ENCODE peak calls at places on chromosomes 6 and 20, in four cellular contexts. One of them, this sample, is unnamed.

GRCh38 chr6:7674291-7674690 is 51.6 kb upstream of the BMP6 start:
- DNase-seq in thoracic aorta: no peak
- DNase-seq in RWPE1: no peak
- DNase-seq in neural progenitor cell: no peak
- DNase-seq in this sample: no peak

GRCh38 chr20:32240220-32240619 is 32.5 kb downstream of the POFUT1 start:
- DNase-seq in thoracic aorta: no peak
- DNase-seq in neural progenitor cell: peak; percentile 10
- DNase-seq in RWPE1: no peak
- DNase-seq in this sample: no peak

GRCh38 chr6:158560787-158561246 is 926 bp downstream of the TMEM181 start:
- DNase-seq in neural progenitor cell: peak; percentile 42
- DNase-seq in thoracic aorta: no peak
- DNase-seq in RWPE1: no peak
- DNase-seq in this sample: peak; percentile 70

GRCh38 chr6:165889636-165890403 is 226.8 kb upstream of the PDE10A start:
- DNase-seq in RWPE1: peak; percentile 31
- DNase-seq in neural progenitor cell: peak; percentile 72
- DNase-seq in thoracic aorta: no peak
- DNase-seq in this sample: no peak

GRCh38 chr6:116385462-116385807 is 14.7 kb downstream of the DSE start:
- DNase-seq in neural progenitor cell: no peak
- DNase-seq in thoracic aorta: no peak
- DNase-seq in RWPE1: no peak
- DNase-seq in this sample: no peak

GRCh38 chr6:138328210-138328609 is 49.5 kb upstream of the SMIM28 start:
- DNase-seq in thoracic aorta: no peak
- DNase-seq in RWPE1: no peak
- DNase-seq in neural progenitor cell: no peak
- DNase-seq in this sample: no peak

GRCh38 chr20:33981964-33982363 is 11.7 kb upstream of the RALY start:
- DNase-seq in RWPE1: no peak
- DNase-seq in thoracic aorta: no peak
- DNase-seq in neural progenitor cell: no peak
- DNase-seq in this sample: no peak

GRCh38 chr6:84448331-84448730 is 220.9 kb upstream of the CEP162 start:
- DNase-seq in neural progenitor cell: no peak
- DNase-seq in thoracic aorta: no peak
- DNase-seq in RWPE1: no peak
- DNase-seq in this sample: no peak

GRCh38 chr6:33416386-33417126 is 1.4 kb downstream of the CUTA start:
- DNase-seq in RWPE1: no peak
- DNase-seq in thoracic aorta: no peak
- DNase-seq in neural progenitor cell: no peak
- DNase-seq in this sample: no peak

GRCh38 chr6:163490826-163491577 is 76.5 kb downstream of the QKI start:
- DNase-seq in neural progenitor cell: peak; percentile 8
- DNase-seq in thoracic aorta: peak; percentile 9
- DNase-seq in RWPE1: no peak
- DNase-seq in this sample: no peak

GRCh38 chr6:26232950-26233607 is 131.9 kb upstream of the BTN3A2 start:
- DNase-seq in thoracic aorta: no peak
- DNase-seq in neural progenitor cell: peak; percentile 39
- DNase-seq in RWPE1: no peak
- DNase-seq in this sample: no peak

GRCh38 chr20:25394996-25395395 is 4.4 kb upstream of the ABHD12 start:
- DNase-seq in neural progenitor cell: no peak
- DNase-seq in thoracic aorta: no peak
- DNase-seq in RWPE1: no peak
- DNase-seq in this sample: no peak

GRCh38 chr6:36235862-36236261 is 34.0 kb upstream of the PNPLA1 start:
- DNase-seq in thoracic aorta: no peak
- DNase-seq in neural progenitor cell: no peak
- DNase-seq in RWPE1: no peak
- DNase-seq in this sample: no peak

GRCh38 chr6:135759831-135760230 is 91.7 kb upstream of the PDE7B start:
- DNase-seq in neural progenitor cell: peak; percentile 6
- DNase-seq in RWPE1: peak; percentile 3
- DNase-seq in thoracic aorta: no peak
- DNase-seq in this sample: no peak

GRCh38 chr6:14767176-14767575 is 478.7 kb upstream of the JARID2 start:
- DNase-seq in RWPE1: no peak
- DNase-seq in thoracic aorta: no peak
- DNase-seq in neural progenitor cell: no peak
- DNase-seq in this sample: no peak

GRCh38 chr6:33812669-33813068 is 8.9 kb upstream of the MLN start:
- DNase-seq in neural progenitor cell: peak; percentile 94
- DNase-seq in RWPE1: peak; percentile 62
- DNase-seq in thoracic aorta: no peak
- DNase-seq in this sample: no peak

GRCh38 chr6:124903797-124904196 is 58.4 kb upstream of the RNF217 start:
- DNase-seq in RWPE1: no peak
- DNase-seq in thoracic aorta: no peak
- DNase-seq in neural progenitor cell: no peak
- DNase-seq in this sample: no peak

GRCh38 chr6:24477070-24477469 is 12.3 kb downstream of the GPLD1 start:
- DNase-seq in RWPE1: no peak
- DNase-seq in neural progenitor cell: no peak
- DNase-seq in thoracic aorta: no peak
- DNase-seq in this sample: no peak

GRCh38 chr6:106253194-106253593 is 72.4 kb downstream of the ATG5 start:
- DNase-seq in RWPE1: peak; percentile 44
- DNase-seq in neural progenitor cell: no peak
- DNase-seq in thoracic aorta: no peak
- DNase-seq in this sample: no peak

GRCh38 chr6:36028887-36029324 is 1.3 kb downstream of the MAPK14 start:
- DNase-seq in RWPE1: peak; percentile 50
- DNase-seq in thoracic aorta: peak; percentile 43
- DNase-seq in neural progenitor cell: peak; percentile 62
- DNase-seq in this sample: peak; percentile 83

GRCh38 chr6:110949679-110950285 is 8.7 kb upstream of the GTF3C6 start:
- DNase-seq in thoracic aorta: no peak
- DNase-seq in RWPE1: no peak
- DNase-seq in neural progenitor cell: no peak
- DNase-seq in this sample: no peak

GRCh38 chr6:159833556-159833955 is 33.5 kb downstream of the PNLDC1 start:
- DNase-seq in thoracic aorta: no peak
- DNase-seq in RWPE1: no peak
- DNase-seq in neural progenitor cell: no peak
- DNase-seq in this sample: no peak

GRCh38 chr6:13273931-13274706 is 54.2 kb downstream of the TBC1D7 start:
- DNase-seq in neural progenitor cell: no peak
- DNase-seq in RWPE1: no peak
- DNase-seq in thoracic aorta: no peak
- DNase-seq in this sample: no peak

GRCh38 chr6:7147051-7147671 is 39.4 kb downstream of the RREB1 start:
- DNase-seq in neural progenitor cell: peak; percentile 75
- DNase-seq in thoracic aorta: no peak
- DNase-seq in RWPE1: no peak
- DNase-seq in this sample: no peak

GRCh38 chr20:24663496-24663895 is 194.1 kb downstream of the SYNDIG1 start:
- DNase-seq in RWPE1: no peak
- DNase-seq in thoracic aorta: no peak
- DNase-seq in neural progenitor cell: no peak
- DNase-seq in this sample: no peak

GRCh38 chr20:23078994-23079364 is 7.1 kb downstream of the CD93 start:
- DNase-seq in thoracic aorta: no peak
- DNase-seq in RWPE1: no peak
- DNase-seq in neural progenitor cell: peak; percentile 58
- DNase-seq in this sample: no peak

GRCh38 chr6:87334683-87335082 is 5.6 kb upstream of the GJB7 start:
- DNase-seq in thoracic aorta: no peak
- DNase-seq in neural progenitor cell: no peak
- DNase-seq in RWPE1: no peak
- DNase-seq in this sample: no peak
- H3K27ac ChIP-seq in thoracic aorta: no peak overlapping the region
- H3K27ac ChIP-seq in neural progenitor cell: no peak overlapping the region
- H3K27ac ChIP-seq in RWPE1: no peak overlapping the region
- H3K27ac ChIP-seq in this sample: no peak overlapping the region

GRCh38 chr20:16695633-16696032 is 34.2 kb upstream of the SNRPB2 start:
- DNase-seq in RWPE1: no peak
- DNase-seq in thoracic aorta: no peak
- DNase-seq in neural progenitor cell: no peak
- DNase-seq in this sample: no peak

GRCh38 chr20:16699287-16699686 is 30.5 kb upstream of the SNRPB2 start:
- DNase-seq in thoracic aorta: no peak
- DNase-seq in RWPE1: no peak
- DNase-seq in neural progenitor cell: peak; percentile 36
- DNase-seq in this sample: no peak

GRCh38 chr20:16703570-16703969 is 26.3 kb upstream of the SNRPB2 start:
- DNase-seq in RWPE1: no peak
- DNase-seq in neural progenitor cell: no peak
- DNase-seq in thoracic aorta: no peak
- DNase-seq in this sample: no peak

GRCh38 chr20:16701296-16701695 is 28.5 kb upstream of the SNRPB2 start:
- DNase-seq in neural progenitor cell: peak; percentile 18
- DNase-seq in thoracic aorta: no peak
- DNase-seq in RWPE1: no peak
- DNase-seq in this sample: no peak
- TF ChIP-seq CTCF in neural progenitor cell: peak; percentile 41
- TF ChIP-seq CTCF in thoracic aorta: no peak
- TF ChIP-seq CTCF in RWPE1: no peak
- TF ChIP-seq CTCF in this sample: no peak

DNA sequence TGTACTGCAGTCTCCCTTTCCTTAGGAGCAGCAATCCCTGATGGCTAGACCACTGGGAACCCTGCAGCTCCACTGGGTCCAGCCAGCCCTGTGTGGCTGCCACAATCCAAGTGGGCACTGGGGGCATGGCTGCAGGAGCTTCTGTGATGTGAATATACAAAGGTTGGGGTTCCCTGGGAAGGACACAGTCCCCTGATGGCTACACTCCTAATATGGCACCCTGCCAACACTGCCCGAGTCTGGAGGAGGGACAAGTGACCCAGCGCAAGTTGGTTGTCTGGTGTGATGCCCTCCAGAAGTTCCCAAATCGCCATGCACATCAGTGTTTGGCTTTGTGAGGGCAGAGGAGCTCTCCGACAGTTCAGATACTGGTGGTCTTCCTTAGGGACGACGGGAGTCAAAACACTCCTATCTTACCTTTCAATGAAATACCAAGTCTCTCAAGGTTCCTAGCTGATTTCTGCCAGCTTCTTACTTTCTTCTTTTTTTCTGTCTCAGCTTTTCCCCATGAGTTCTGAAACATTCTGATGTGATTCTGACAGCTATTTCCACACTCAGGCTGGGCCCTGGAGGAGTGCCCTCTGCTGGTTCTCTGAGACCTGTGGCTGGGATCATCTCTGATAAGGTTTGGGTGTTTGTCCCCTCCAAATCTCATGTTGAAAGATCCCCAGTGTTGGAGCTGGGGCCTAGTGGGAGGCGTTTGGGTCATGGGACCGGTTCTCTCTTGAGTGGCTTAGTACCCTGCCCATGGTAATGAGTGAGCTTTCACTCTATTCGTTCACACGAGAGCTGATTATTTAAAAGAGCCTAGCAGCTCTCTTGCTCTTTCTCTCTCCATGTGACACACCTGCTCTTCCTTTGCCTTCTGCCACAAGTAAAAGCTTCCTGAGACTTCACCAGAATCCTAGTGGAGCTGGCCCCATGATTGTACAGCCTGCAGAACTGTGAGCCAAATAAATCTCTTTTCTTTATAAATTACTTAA is 15.5 kb upstream of the ZFP57 start:
- DNase-seq in thoracic aorta: no peak
- DNase-seq in neural progenitor cell: peak; percentile 49
- DNase-seq in RWPE1: peak; percentile 55
- DNase-seq in this sample: no peak
- H3K27ac ChIP-seq in thoracic aorta: no peak overlapping the region
- H3K27ac ChIP-seq in neural progenitor cell: no peak overlapping the region
- H3K27ac ChIP-seq in RWPE1: no peak overlapping the region
- H3K27ac ChIP-seq in this sample: no peak overlapping the region

GRCh38 chr6:50826037-50826761 is 7.5 kb downstream of the TFAP2B start:
- DNase-seq in RWPE1: no peak
- DNase-seq in neural progenitor cell: no peak
- DNase-seq in thoracic aorta: no peak
- DNase-seq in this sample: no peak
- TF ChIP-seq CTCF in RWPE1: no peak
- TF ChIP-seq CTCF in neural progenitor cell: no peak
- TF ChIP-seq CTCF in thoracic aorta: no peak
- TF ChIP-seq CTCF in this sample: no peak

DNA sequence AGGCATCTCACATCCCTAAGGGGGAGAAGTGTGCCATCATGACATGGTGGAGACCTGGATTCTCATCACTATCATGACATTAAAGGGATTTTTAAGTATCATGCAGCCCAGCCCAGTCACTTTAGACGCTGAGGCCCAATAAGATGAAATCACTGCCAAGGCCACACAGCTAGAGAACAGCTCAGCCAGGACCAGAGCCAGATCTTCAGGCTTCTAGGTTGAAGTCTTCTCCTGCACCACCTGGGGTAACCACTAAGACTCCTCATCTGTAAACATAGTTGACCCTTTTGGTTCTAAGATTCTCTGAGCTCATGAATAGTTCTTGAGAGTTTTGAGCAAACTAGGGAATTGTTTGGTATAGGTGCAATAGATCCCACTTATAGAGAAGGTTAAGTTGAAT is 125.1 kb downstream of the TCP11 start:
- DNase-seq in neural progenitor cell: no peak
- DNase-seq in thoracic aorta: no peak
- DNase-seq in RWPE1: no peak
- DNase-seq in this sample: no peak
- H3K27ac ChIP-seq in neural progenitor cell: no peak overlapping the region
- H3K27ac ChIP-seq in thoracic aorta: peak overlapping the region; percentile 87
- H3K27ac ChIP-seq in RWPE1: no peak overlapping the region
- H3K27ac ChIP-seq in this sample: peak overlapping the region; percentile 68

DNA sequence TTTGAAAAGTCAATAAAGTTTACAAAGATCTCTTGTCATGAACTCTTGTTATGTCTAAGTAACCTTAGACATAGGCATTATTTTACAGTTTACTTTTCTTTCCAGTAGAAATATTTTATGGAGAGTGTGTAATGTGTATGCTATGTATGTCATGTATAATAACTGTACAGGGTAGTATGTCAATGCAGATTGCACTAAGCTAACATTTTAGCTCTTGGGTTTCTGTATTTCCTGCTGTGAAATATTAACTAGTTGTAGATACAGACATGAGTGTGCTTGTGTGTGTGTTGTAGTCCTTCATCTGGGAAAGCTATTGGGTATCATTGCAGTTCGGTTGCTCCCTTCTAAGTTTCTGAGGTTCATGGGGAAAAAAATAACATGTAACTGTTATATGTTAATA is 214.8 kb downstream of the ARID1B start:
- DNase-seq in neural progenitor cell: no peak
- DNase-seq in thoracic aorta: no peak
- DNase-seq in RWPE1: no peak
- DNase-seq in this sample: no peak
- TF ChIP-seq CTCF in neural progenitor cell: no peak
- TF ChIP-seq CTCF in thoracic aorta: no peak
- TF ChIP-seq CTCF in RWPE1: no peak
- TF ChIP-seq CTCF in this sample: no peak

DNA sequence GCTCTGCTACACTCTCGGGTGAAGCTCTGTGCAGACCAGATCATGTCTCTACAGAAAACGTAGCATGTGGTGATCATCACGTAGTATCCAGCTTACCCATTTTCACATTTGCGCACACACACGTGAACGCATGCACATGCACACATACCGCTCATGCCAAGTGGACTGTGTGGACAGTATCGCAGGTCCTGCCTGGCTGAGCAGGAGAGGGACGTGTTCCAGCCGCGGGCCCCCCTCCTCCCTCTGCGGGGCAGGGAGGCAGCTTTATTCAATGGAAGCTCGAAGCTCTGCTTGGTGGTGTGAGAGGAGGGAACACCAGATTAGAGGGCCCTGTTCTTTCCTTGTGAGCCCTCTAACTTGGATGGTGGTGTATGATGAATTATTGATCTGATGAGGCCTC is 51.1 kb downstream of the CDH26 start:
- DNase-seq in neural progenitor cell: no peak
- DNase-seq in thoracic aorta: no peak
- DNase-seq in RWPE1: no peak
- DNase-seq in this sample: peak; percentile 53
- H3K27ac ChIP-seq in neural progenitor cell: no peak overlapping the region
- H3K27ac ChIP-seq in thoracic aorta: no peak overlapping the region
- H3K27ac ChIP-seq in RWPE1: no peak overlapping the region
- H3K27ac ChIP-seq in this sample: no peak overlapping the region